ENCODE peak calls at places on chromosomes 12 and 14, in four cellular contexts. H is colonic mucosa; F is naive thymus-derived CD4-positive, alpha-beta T cell; G is upper lobe of left lung. D is an unnamed sample. For H3K4me1 and H3K27me3, the result is how much of the 10 kb centered on the place peaks cover.

GRCh38 chr12:11630046-11630706 is 19.3 kb upstream of the ETV6 start:
- DNase-seq in H (no peak), F (no peak), G (no peak), D (no peak)

GRCh38 chr12:53994691-53995310 is 5.2 kb upstream of the HOXC9 start:
- DNase-seq in H (no peak), F (no peak), G (no peak), D (no peak)

GRCh38 chr14:72617391-72618011 is 276.4 kb downstream of the DPF3 start:
- DNase-seq in H (peak), F (no peak), G (no peak), D (no peak)

GRCh38 chr12:81992461-81992860 is 233.3 kb upstream of the PPFIA2 start:
- DNase-seq in H (no peak), F (peak), G (peak), D (peak)

GRCh38 chr14:68798621-68799020 is 5.8 kb upstream of the ZFP36L1 start:
- DNase-seq in H (no peak), F (no peak), G (no peak), D (no peak)

GRCh38 chr14:92676031-92676430 is 72.4 kb downstream of the LGMN start:
- DNase-seq in H (no peak), F (no peak), G (peak), D (no peak)

GRCh38 chr14:88842414-88842813 is 18.0 kb downstream of the TTC8 start:
- DNase-seq in H (no peak), F (no peak), G (no peak), D (no peak)

GRCh38 chr14:89331398-89331797 is 85.6 kb downstream of the FOXN3 start:
- DNase-seq in H (no peak), F (no peak), G (no peak), D (no peak)

GRCh38 chr14:34365309-34365915 is 96.6 kb downstream of the SPTSSA start:
- DNase-seq in H (no peak), F (no peak), G (no peak), D (no peak)

GRCh38 chr14:105010891-105011291 is 10.0 kb downstream of the CDCA4 start:
- DNase-seq in H (no peak), F (no peak), G (no peak), D (no peak)

GRCh38 chr12:31215521-31216232 is 110.3 kb downstream of the SINHCAF start:
- DNase-seq in H (no peak), F (no peak), G (no peak), D (no peak)

GRCh38 chr12:92312463-92312970 is 166.9 kb upstream of the BTG1 start:
- DNase-seq in H (no peak), F (no peak), G (no peak), D (no peak)

GRCh38 chr14:74574092-74574438 is 38.0 kb downstream of the LTBP2 start:
- DNase-seq in H (no peak), F (no peak), G (no peak), D (no peak)

GRCh38 chr14:32920696-32921276 is 17.9 kb upstream of the NPAS3 start:
- DNase-seq in H (no peak), F (no peak), G (no peak), D (no peak)

GRCh38 chr12:113221181-113221996 is at the start of gene TPCN1:
- DNase-seq in H (peak), F (peak), G (peak), D (peak)

GRCh38 chr12:106078358-106079025 is 60.3 kb downstream of the NUAK1 start:
- DNase-seq in H (peak), F (no peak), G (no peak), D (no peak)

GRCh38 chr12:106081606-106082005 is 57.1 kb downstream of the NUAK1 start:
- DNase-seq in H (no peak), F (no peak), G (no peak), D (no peak)

GRCh38 chr12:106080786-106081185 is 58.0 kb downstream of the NUAK1 start:
- DNase-seq in H (no peak), F (no peak), G (no peak), D (no peak)

GRCh38 chr12:106079148-106079738 is 59.5 kb downstream of the NUAK1 start:
- DNase-seq in H (no peak), F (no peak), G (no peak), D (no peak)

DNA sequence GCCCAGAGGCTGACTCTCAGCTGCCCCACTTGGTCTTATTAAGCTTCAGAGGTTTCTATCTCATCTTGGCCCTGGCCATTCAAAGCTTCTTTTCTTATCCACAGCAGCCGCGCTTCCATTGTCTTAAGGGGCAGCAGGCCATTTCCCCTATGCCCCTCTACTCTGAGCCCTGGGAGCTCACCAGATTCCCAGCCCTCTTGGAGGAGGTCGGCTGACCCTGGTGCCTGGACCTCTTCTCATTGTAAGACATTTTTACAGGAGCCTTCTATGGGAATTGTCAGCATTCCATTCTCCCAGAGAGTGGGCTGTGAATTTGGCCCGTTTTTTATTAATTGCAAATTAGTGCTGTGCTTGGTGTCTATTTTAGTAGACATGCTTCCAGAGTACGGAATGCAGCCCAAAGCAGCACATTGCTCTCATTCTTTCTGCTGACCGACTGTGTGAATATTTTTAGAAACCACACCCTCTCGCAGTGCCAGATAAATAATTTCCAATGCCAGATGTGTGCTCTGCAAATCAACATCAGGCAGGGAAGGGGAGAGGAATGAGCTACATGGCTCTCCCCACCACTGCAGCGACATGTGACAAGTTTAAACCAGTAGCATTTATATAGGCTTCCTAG is 58.5 kb downstream of the NUAK1 start:
- DNase-seq in H (no peak), F (no peak), G (no peak), D (no peak)
- H3K4me1 ChIP-seq in H (under half), F (under half), G (under half), D (under half)

DNA sequence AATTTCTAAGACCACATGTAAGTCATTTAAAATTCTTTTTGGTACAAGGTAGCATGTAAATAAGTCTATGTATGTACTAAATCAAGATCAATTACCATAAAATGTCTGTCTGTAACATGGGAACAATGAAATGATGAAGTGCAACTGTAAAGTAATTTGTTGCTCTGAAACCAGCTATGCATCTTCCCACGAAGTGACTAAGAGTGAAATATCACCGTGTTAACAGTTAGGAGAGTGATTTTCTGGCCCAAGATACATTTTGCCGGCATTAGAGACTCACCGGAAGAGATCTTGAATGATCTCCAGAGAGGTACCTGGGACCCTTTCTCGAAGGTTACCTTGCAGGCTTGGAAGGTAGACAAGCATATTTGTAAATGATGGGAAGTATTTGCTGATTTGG is 105.8 kb downstream of the SAMD4A start:
- DNase-seq in H (no peak), F (no peak), G (no peak), D (no peak)
- H3K4me3 ChIP-seq in H (no peak), F (no peak), G (no peak), D (no peak)

DNA sequence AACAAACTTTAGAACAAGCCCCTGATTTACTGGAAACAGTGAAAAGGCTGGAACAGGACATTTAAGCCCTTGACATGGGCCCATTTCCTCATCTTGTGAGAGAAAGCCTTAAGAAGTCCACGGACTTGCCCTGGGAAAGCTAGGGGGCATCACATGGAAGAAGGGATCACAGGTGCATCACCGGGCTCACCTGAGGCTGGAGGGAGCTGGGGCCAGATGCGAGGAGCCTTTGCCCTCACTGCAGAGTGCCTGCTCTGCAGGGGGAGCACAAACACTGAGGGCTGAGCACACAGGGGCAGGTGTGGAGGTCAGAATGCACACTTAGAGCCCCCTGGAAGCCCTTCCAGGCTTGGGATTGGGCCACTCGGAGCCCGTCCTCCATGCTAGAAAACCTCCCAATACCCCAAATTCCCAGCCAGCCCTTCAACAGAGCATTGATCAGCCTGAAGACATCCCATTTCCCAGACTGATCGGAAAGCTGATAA is 5.2 kb upstream of the KRT1 start:
- DNase-seq in H (no peak), F (no peak), G (no peak), D (no peak)
- H3K27me3 ChIP-seq in H (under half), F (under half), G (under half), D (under half)

GRCh38 chr12:34051486-34051885 is 29.2 kb downstream of the ALG10 start:
- DNase-seq in H (no peak), F (no peak), G (no peak), D (no peak)
- H3K4me1 ChIP-seq in H (under half), F (under half), G (under half), D (under half)

GRCh38 chr12:51368640-51369517 is 22.3 kb downstream of the GALNT6 start:
- DNase-seq in H (peak), F (peak), G (peak), D (no peak)
- H3K4me3 ChIP-seq in H (no peak), F (peak), G (no peak), D (no peak)

GRCh38 chr12:52691076-52691764 is 11.0 kb upstream of the KRT1 start:
- DNase-seq in H (no peak), F (peak), G (no peak), D (peak)

GRCh38 chr12:52689239-52689638 is 9.0 kb upstream of the KRT1 start:
- DNase-seq in H (no peak), F (no peak), G (no peak), D (no peak)

GRCh38 chr12:52688481-52688880 is 8.3 kb upstream of the KRT1 start:
- DNase-seq in H (no peak), F (no peak), G (no peak), D (no peak)

GRCh38 chr12:52690351-52691075 is 10.3 kb upstream of the KRT1 start:
- DNase-seq in H (no peak), F (no peak), G (no peak), D (no peak)

DNA sequence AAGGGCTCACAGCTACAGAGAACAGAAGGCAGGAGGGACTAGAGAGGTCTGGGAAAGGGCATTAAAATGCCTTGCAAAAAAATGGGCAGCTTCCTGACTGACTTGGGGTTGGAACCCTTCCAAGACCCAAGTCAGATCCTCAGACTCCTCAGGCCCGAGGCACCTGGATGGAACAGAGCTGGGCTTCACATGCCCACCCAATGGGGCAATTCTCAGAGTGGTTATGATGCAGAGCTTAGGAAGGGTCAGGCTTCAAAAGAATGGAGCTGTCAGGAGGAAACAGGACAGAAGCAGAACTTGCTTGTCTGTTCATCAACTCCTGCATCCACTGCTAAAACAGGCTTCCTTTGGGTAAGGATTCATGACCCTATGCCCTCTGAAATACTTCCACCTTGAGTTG is 9.7 kb upstream of the KRT1 start:
- DNase-seq in H (no peak), F (no peak), G (no peak), D (no peak)
- H3K27me3 ChIP-seq in H (under half), F (under half), G (under half), D (under half)

GRCh38 chr12:112015938-112016337 is 2.7 kb downstream of the ERP29 start:
- DNase-seq in H (no peak), F (no peak), G (no peak), D (no peak)
- H3K4me1 ChIP-seq in H (under half), F (under half), G (under half), D (under half)

GRCh38 chr12:15230137-15230536 is 8.9 kb upstream of the RERG start:
- DNase-seq in H (no peak), F (no peak), G (no peak), D (no peak)
- H3K4me3 ChIP-seq in H (no peak), F (no peak), G (no peak), D (no peak)

DNA sequence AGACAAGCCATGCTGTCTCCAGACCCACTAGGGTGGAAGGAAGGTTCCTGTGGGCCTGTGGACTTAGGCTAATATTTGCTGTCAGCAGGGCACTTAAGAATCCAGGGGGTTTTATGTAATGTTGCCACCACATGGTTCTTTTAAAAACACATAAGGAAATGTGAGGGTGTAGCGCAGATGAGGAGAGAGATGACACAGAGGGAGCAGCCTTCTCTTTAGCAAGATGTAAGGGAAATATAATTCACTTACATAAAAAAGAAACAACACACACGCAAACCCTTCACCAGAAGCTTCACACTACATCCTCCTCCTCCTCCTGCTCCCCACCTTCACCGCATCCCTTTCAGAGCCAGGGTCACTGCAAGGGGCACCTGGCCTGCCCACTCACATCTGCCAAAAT is 4.9 kb upstream of the PIP4K2C start:
- DNase-seq in H (no peak), F (no peak), G (no peak), D (no peak)
- H3K27me3 ChIP-seq in H (under half), F (under half), G (under half), D (under half)

DNA sequence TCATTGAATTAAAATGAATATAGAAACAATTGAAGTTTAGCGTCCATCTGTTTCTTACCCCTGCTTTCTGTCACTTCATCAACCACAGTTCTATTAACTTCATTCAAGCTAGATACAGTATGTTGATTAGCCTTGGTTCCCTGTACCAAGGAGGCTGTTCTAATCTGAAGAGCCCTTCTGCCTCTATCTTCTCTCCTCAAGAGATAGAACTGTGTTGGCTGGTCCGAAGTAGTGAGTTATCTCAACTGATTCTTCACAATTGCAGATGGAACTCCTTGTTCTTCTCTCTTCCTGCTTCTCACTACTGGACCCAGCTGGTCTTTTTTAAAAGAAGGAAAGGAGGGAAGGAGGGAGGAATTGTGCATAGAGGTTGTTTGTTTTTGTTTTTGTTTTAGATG is 82.1 kb upstream of the TRAF3 start:
- DNase-seq in H (no peak), F (no peak), G (no peak), D (no peak)
- H3K4me1 ChIP-seq in H (under half), F (under half), G (under half), D (under half)

D was measured in HAP-1.